ENCODE peak calls at places on chromosomes 7 and 10, in seven cellular contexts. E is endothelial cell, W is AG09319, O is left colon, G is pons, A is A549, Q is NCI-H1105. C is an unnamed sample.

GRCh38 chr10:71528371-71529202 is 131.9 kb downstream of the CDH23 start:
- DNase-seq in E (no peak), W (no peak), O (no peak), G (no peak), A (no peak), Q (no peak), C (no peak)

GRCh38 chr10:79422178-79422892 is 23.1 kb downstream of the ZCCHC24 start:
- DNase-seq in E (no peak), W (peak), O (no peak), G (no peak), A (no peak), Q (no peak), C (no peak)

GRCh38 chr7:21194936-21195335 is 232.9 kb upstream of the SP4 start:
- DNase-seq in E (no peak), W (no peak), O (no peak), G (no peak), A (no peak), Q (no peak), C (no peak)

GRCh38 chr10:5570007-5570655 is 45.4 kb downstream of the CALML3 start:
- DNase-seq in E (no peak), W (no peak), O (no peak), G (no peak), A (no peak), Q (no peak), C (no peak)

GRCh38 chr10:33703897-33704825 is 369.7 kb upstream of the NRP1 start:
- DNase-seq in E (no peak), W (peak), O (no peak), G (no peak), A (no peak), Q (no peak), C (no peak)

GRCh38 chr10:35336921-35337741 is 822 bp downstream of the CCNY start:
- DNase-seq in E (peak), W (no peak), O (peak), G (no peak), A (peak), Q (peak), C (peak)

GRCh38 chr7:25951414-25952276 is 200.4 kb upstream of the NFE2L3 start:
- DNase-seq in E (peak), W (no peak), O (no peak), G (no peak), A (no peak), Q (peak), C (no peak)

GRCh38 chr7:131111081-131111576 is 216.5 kb upstream of the MKLN1 start:
- DNase-seq in E (no peak), W (peak), O (no peak), G (peak), A (peak), Q (no peak), C (no peak)

GRCh38 chr10:73576890-73577591 is 14.1 kb downstream of the USP54 start:
- DNase-seq in E (no peak), W (no peak), O (no peak), G (no peak), A (no peak), Q (no peak), C (no peak)

GRCh38 chr7:150586778-150587152 is 19.6 kb downstream of the GIMAP4 start:
- DNase-seq in E (peak), W (no peak), O (no peak), G (peak), A (no peak), Q (no peak), C (no peak)

GRCh38 chr10:88091490-88092061 is 228.2 kb downstream of the PTEN start:
- DNase-seq in E (no peak), W (no peak), O (peak), G (no peak), A (no peak), Q (no peak), C (peak)

GRCh38 chr10:74730246-74730645 is 96.2 kb upstream of the KAT6B start:
- DNase-seq in E (no peak), W (no peak), O (no peak), G (no peak), A (no peak), Q (no peak), C (no peak)

GRCh38 chr10:48551796-48552591 is 52.9 kb downstream of the ARHGAP22 start:
- DNase-seq in E (peak), W (peak), O (peak), G (peak), A (peak), Q (peak), C (no peak)

GRCh38 chr7:36036590-36036989 is 116.5 kb upstream of the EEPD1 start:
- DNase-seq in E (no peak), W (no peak), O (no peak), G (no peak), A (peak), Q (no peak), C (no peak)

GRCh38 chr7:132742152-132742551 is 165.9 kb upstream of the PLXNA4 start:
- DNase-seq in E (no peak), W (peak), O (no peak), G (no peak), A (peak), Q (no peak), C (no peak)

GRCh38 chr7:140196361-140197217 is 19.8 kb upstream of the KDM7A start:
- DNase-seq in E (no peak), W (no peak), O (no peak), G (no peak), A (no peak), Q (no peak), C (no peak)

GRCh38 chr10:131277278-131277677 is 34.2 kb downstream of the TCERG1L start:
- DNase-seq in E (no peak), W (no peak), O (no peak), G (no peak), A (no peak), Q (no peak), C (no peak)

GRCh38 chr7:132145466-132145865 is 430.8 kb downstream of the PLXNA4 start:
- DNase-seq in E (no peak), W (no peak), O (no peak), G (peak), A (peak), Q (no peak), C (no peak)

GRCh38 chr7:126657599-126658358 is 595.0 kb downstream of the GRM8 start:
- DNase-seq in E (no peak), W (no peak), O (no peak), G (no peak), A (no peak), Q (no peak), C (no peak)

GRCh38 chr10:92816106-92816505 is 32.2 kb upstream of the EXOC6 start:
- DNase-seq in E (no peak), W (peak), O (no peak), G (no peak), A (no peak), Q (no peak), C (no peak)

GRCh38 chr10:131346456-131346855 is 34.9 kb upstream of the TCERG1L start:
- DNase-seq in E (no peak), W (no peak), O (no peak), G (no peak), A (no peak), Q (no peak), C (no peak)

GRCh38 chr10:35194906-35195305 is 68.3 kb downstream of the CREM start:
- DNase-seq in E (no peak), W (no peak), O (no peak), G (no peak), A (peak), Q (no peak), C (peak)

GRCh38 chr7:117112640-117113039 is 159.3 kb downstream of the ST7 start:
- DNase-seq in E (no peak), W (no peak), O (no peak), G (no peak), A (no peak), Q (no peak), C (no peak)

GRCh38 chr7:66696774-66697191 is 43.8 kb upstream of the RABGEF1 start:
- DNase-seq in E (no peak), W (no peak), O (no peak), G (no peak), A (peak), Q (peak), C (no peak)

GRCh38 chr10:24208661-24209420 is at the start of gene KIAA1217:
- DNase-seq in E (peak), W (no peak), O (peak), G (no peak), A (no peak), Q (no peak), C (no peak)

GRCh38 chr10:132443998-132444876 is 47.2 kb downstream of the PWWP2B start:
- DNase-seq in E (no peak), W (no peak), O (no peak), G (no peak), A (no peak), Q (no peak), C (no peak)

GRCh38 chr7:95104739-95105138 is 197.3 kb downstream of the PPP1R9A start:
- DNase-seq in E (no peak), W (no peak), O (no peak), G (peak), A (peak), Q (no peak), C (no peak)

GRCh38 chr10:60480865-60481563 is 91.3 kb upstream of the ANK3 start:
- DNase-seq in E (no peak), W (peak), O (no peak), G (peak), A (peak), Q (no peak), C (no peak)

GRCh38 chr10:42926831-42927230 is 144.2 kb downstream of the BMS1 start:
- DNase-seq in E (no peak), W (no peak), O (no peak), G (no peak), A (no peak), Q (no peak), C (no peak)

GRCh38 chr7:1811850-1812692 is 142.0 kb downstream of the ELFN1 start:
- DNase-seq in E (no peak), W (no peak), O (no peak), G (peak), A (peak), Q (no peak), C (no peak)

GRCh38 chr7:111229951-111230350 is 139.0 kb downstream of the LRRN3 start:
- DNase-seq in E (no peak), W (no peak), O (no peak), G (no peak), A (peak), Q (no peak), C (no peak)

GRCh38 chr7:2043316-2044039 is 189.3 kb downstream of the MAD1L1 start:
- DNase-seq in E (no peak), W (no peak), O (peak), G (no peak), A (no peak), Q (no peak), C (no peak)

GRCh38 chr7:16657656-16658279 is 11.8 kb downstream of the BZW2 start:
- DNase-seq in E (peak), W (peak), O (no peak), G (no peak), A (peak), Q (no peak), C (no peak)

GRCh38 chr7:77422500-77422899 is 6.4 kb upstream of the GSAP start:
- DNase-seq in E (no peak), W (no peak), O (no peak), G (no peak), A (no peak), Q (no peak), C (no peak)

GRCh38 chr7:139992353-139993054 is 70.2 kb downstream of the PARP12 start:
- DNase-seq in E (no peak), W (no peak), O (no peak), G (no peak), A (no peak), Q (no peak), C (no peak)

GRCh38 chr7:86653919-86654659 is 10.4 kb downstream of the GRM3 start:
- DNase-seq in E (no peak), W (no peak), O (no peak), G (peak), A (peak), Q (no peak), C (no peak)

GRCh38 chr7:150799741-150800575 is at the start of gene TMEM176B:
- DNase-seq in E (no peak), W (no peak), O (peak), G (no peak), A (no peak), Q (no peak), C (no peak)

GRCh38 chr10:133026726-133027395 is 60.9 kb upstream of the ADGRA1 start:
- DNase-seq in E (no peak), W (no peak), O (no peak), G (no peak), A (no peak), Q (no peak), C (no peak)

GRCh38 chr7:31311465-31312074 is 29.0 kb downstream of the NEUROD6 start:
- DNase-seq in E (no peak), W (no peak), O (no peak), G (no peak), A (no peak), Q (no peak), C (no peak)

GRCh38 chr7:34596887-34597286 is 61.1 kb upstream of the NPSR1 start:
- DNase-seq in E (peak), W (no peak), O (no peak), G (no peak), A (peak), Q (no peak), C (no peak)

C was measured in naive thymus-derived CD8-positive, alpha-beta T cell.